ENCODE peak calls at places on chromosomes 11 and 22, in eight cellular contexts. U is K562, K is neuronal stem cell, D is H1, H is PC-3, A is colonic mucosa, M is trophoblast cell, I is kidney. T is an unnamed sample.

GRCh38 chr11:45994421-45995341 is 72.2 kb downstream of the LARGE2 start:
- DNase-seq in U (peak; percentile 78), K (no peak), D (no peak), H (no peak), A (no peak), M (no peak), I (no peak), T (peak; percentile 88)

GRCh38 chr11:10725114-10725906 is 25.7 kb upstream of the CTR9 start:
- DNase-seq in U (no peak), K (no peak), D (no peak), H (peak; percentile 83), A (no peak), M (peak; percentile 28), I (no peak), T (no peak)

GRCh38 chr11:95515379-95515778 is 274.2 kb downstream of the FAM76B start:
- DNase-seq in U (no peak), K (no peak), D (no peak), H (no peak), A (no peak), M (no peak), I (no peak), T (no peak)

GRCh38 chr11:119336744-119337469 is 2.6 kb downstream of the RNF26 start:
- DNase-seq in U (no peak), K (no peak), D (no peak), H (no peak), A (no peak), M (no peak), I (peak; percentile 30), T (no peak)

GRCh38 chr11:12669930-12670329 is 4.3 kb upstream of the TEAD1 start:
- DNase-seq in U (no peak), K (no peak), D (no peak), H (peak; percentile 79), A (no peak), M (no peak), I (no peak), T (no peak)

GRCh38 chr11:47215366-47215925 is 672 bp downstream of the DDB2 start:
- DNase-seq in U (peak; percentile 4), K (no peak), D (no peak), H (peak; percentile 38), A (peak; percentile 68), M (peak; percentile 89), I (no peak), T (no peak)

GRCh38 chr11:108802492-108802891 is 137.6 kb downstream of the DDX10 start:
- DNase-seq in U (no peak), K (no peak), D (no peak), H (no peak), A (no peak), M (no peak), I (no peak), T (no peak)

GRCh38 chr22:50444663-50445062 is 30.2 kb downstream of the SBF1 start:
- DNase-seq in U (no peak), K (no peak), D (no peak), H (peak; percentile 38), A (peak; percentile 47), M (peak; percentile 73), I (peak; percentile 76), T (no peak)

GRCh38 chr11:5507586-5508305 is 2.0 kb downstream of the UBQLN3 start:
- DNase-seq in U (no peak), K (no peak), D (no peak), H (no peak), A (no peak), M (peak; percentile 27), I (peak; percentile 45), T (no peak)

GRCh38 chr11:35838071-35838470 is 105.8 kb upstream of the LDLRAD3 start:
- DNase-seq in U (no peak), K (no peak), D (no peak), H (no peak), A (no peak), M (peak; percentile 47), I (no peak), T (no peak)

GRCh38 chr11:2209370-2209801 is 37.8 kb upstream of the TH start:
- DNase-seq in U (no peak), K (no peak), D (peak; percentile 41), H (no peak), A (peak; percentile 18), M (no peak), I (peak; percentile 56), T (no peak)

GRCh38 chr11:33329705-33330329 is 72.6 kb downstream of the HIPK3 start:
- DNase-seq in U (peak; percentile 28), K (no peak), D (no peak), H (peak; percentile 74), A (peak; percentile 53), M (peak; percentile 81), I (no peak), T (peak; percentile 18)

GRCh38 chr11:95375881-95376280 is 144.9 kb upstream of the SESN3 start:
- DNase-seq in U (no peak), K (no peak), D (no peak), H (no peak), A (no peak), M (no peak), I (no peak), T (no peak)

GRCh38 chr11:1435820-1436467 is 46.2 kb downstream of the BRSK2 start:
- DNase-seq in U (peak; percentile 84), K (no peak), D (peak; percentile 70), H (no peak), A (no peak), M (no peak), I (no peak), T (no peak)

GRCh38 chr11:7019500-7020182 is 505 bp downstream of the ZNF214 start:
- DNase-seq in U (no peak), K (no peak), D (peak; percentile 60), H (no peak), A (peak; percentile 24), M (no peak), I (peak; percentile 84), T (no peak)

GRCh38 chr11:45320366-45320765 is 34.2 kb upstream of the SYT13 start:
- DNase-seq in U (no peak), K (no peak), D (no peak), H (no peak), A (no peak), M (no peak), I (no peak), T (no peak)

GRCh38 chr11:85595285-85595884 is 31.8 kb downstream of the DLG2 start:
- DNase-seq in U (peak; percentile 34), K (peak; percentile 23), D (no peak), H (peak; percentile 74), A (no peak), M (peak; percentile 65), I (no peak), T (peak; percentile 12)

GRCh38 chr11:117175781-117176180 is 2.8 kb upstream of the SIDT2 start:
- DNase-seq in U (no peak), K (no peak), D (no peak), H (no peak), A (no peak), M (no peak), I (no peak), T (no peak)
- H3K9ac ChIP-seq in U (no peak overlapping the region), K (no peak overlapping the region), D (no peak overlapping the region), H (no peak overlapping the region), A (no peak overlapping the region), M (no peak overlapping the region), I (no peak overlapping the region), T (no peak overlapping the region)

GRCh38 chr11:103736986-103737622 is 299.3 kb upstream of the DDI1 start:
- DNase-seq in U (no peak), K (no peak), D (no peak), H (no peak), A (no peak), M (no peak), I (no peak), T (no peak)

GRCh38 chr11:103737791-103738190 is 298.6 kb upstream of the DDI1 start:
- DNase-seq in U (no peak), K (peak; percentile 15), D (no peak), H (no peak), A (no peak), M (no peak), I (no peak), T (no peak)

GRCh38 chr11:103735497-103736032 is 300.9 kb upstream of the DDI1 start:
- DNase-seq in U (no peak), K (no peak), D (no peak), H (no peak), A (no peak), M (no peak), I (no peak), T (no peak)

GRCh38 chr11:103733889-103734288 is 302.6 kb upstream of the DDI1 start:
- DNase-seq in U (no peak), K (no peak), D (no peak), H (no peak), A (no peak), M (no peak), I (no peak), T (no peak)

DNA sequence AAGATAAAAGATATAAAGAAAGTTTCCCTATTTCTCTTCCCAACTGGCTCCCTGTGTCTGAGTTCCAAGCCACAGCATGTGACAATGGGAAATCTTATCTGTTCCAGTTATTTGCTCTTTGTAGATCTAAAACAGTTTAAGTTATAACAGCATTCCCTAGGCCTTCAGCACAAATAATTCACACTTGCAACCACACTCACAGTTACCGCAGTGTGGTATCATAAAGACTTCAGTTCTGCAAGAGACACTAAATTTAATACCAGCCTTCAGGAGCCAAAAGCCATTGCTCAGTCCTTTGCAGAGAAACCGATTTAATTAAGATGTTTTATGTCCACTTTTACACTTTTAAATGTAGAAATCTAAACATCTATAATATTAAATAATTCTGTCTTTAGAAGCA is 300.1 kb upstream of the DDI1 start:
- DNase-seq in U (no peak), K (no peak), D (no peak), H (no peak), A (no peak), M (no peak), I (no peak), T (no peak)
- H3K9ac ChIP-seq in U (no peak overlapping the region), K (no peak overlapping the region), D (no peak overlapping the region), H (no peak overlapping the region), A (no peak overlapping the region), M (no peak overlapping the region), I (no peak overlapping the region), T (no peak overlapping the region)

DNA sequence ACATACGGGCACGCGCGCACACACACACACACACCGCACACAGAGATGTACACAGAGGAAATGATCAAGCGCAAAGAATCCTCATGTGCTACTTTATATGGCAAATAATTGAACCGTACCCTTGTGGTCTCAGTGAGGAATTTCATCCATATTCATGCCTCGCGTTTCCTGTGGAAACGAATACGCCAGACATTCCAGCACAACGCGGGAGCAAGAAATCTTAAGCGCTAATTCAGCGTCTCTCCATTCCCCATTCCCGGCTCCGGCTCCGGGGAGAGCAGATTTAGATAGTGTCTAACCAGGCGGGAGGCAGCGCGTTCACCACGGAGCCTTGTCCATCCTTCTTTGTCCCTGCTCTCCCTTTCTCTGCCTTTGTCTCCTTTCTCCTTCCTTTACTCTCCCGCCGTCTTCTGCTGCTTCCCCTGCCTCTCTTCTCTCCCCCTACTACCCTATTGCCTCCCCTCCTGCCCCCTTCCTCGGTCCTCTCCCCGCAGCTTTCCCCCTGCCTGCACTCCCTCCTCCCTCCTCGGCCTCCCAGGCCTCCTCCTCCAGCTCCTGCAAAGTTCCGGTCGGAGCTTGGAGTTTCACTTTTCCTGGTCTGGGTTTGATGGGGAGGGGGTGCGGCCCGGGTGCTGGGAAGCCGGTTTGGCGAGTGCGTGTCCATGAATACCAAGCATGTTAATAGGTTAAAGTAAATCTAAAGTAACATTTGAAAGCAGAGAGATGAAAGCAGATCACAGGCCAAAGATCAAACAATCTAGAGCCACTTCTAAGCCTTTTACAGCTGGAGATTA is 579.3 kb downstream of the BUD13 start:
- DNase-seq in U (no peak), K (peak; percentile 51), D (peak; percentile 71), H (peak; percentile 49), A (peak; percentile 44), M (peak; percentile 36), I (peak; percentile 93), T (peak; percentile 39)
- H3K9ac ChIP-seq in U (no peak overlapping the region), K (peak overlapping the region; percentile 89), D (peak overlapping the region; percentile 69), H (no peak overlapping the region), A (no peak overlapping the region), M (peak overlapping the region; percentile 70), I (peak overlapping the region; percentile 59), T (no peak overlapping the region)

GRCh38 chr11:27293500-27294417 is 69.3 kb downstream of the CCDC34 start:
- DNase-seq in U (no peak), K (no peak), D (no peak), H (peak; percentile 46), A (no peak), M (no peak), I (no peak), T (no peak)
- H3K9ac ChIP-seq in U (no peak overlapping the region), K (no peak overlapping the region), D (no peak overlapping the region), H (no peak overlapping the region), A (peak overlapping the region; percentile 14), M (no peak overlapping the region), I (no peak overlapping the region), T (no peak overlapping the region)

T was measured in SK-N-MC.